ENCODE peak calls at places on chromosomes 16 and 17, in ten cellular contexts. B, Y, M, T, K, W, J, R, V and S are unnamed samples.

GRCh38 chr16:86601356-86601755 is 23.0 kb downstream of the FOXL1 start:
- DNase-seq in B (no peak), Y (no peak), M (no peak), T (no peak), K (no peak), W (no peak), J (no peak), R (no peak), V (no peak), S (no peak)

GRCh38 chr16:57615813-57616212 is 12.6 kb upstream of the ADGRG1 start:
- DNase-seq in B (peak; percentile 27), Y (no peak), M (no peak), T (no peak), K (no peak), W (no peak), J (no peak), R (no peak), V (no peak), S (no peak)

GRCh38 chr17:51366866-51367265 is 106.5 kb downstream of the UTP18 start:
- DNase-seq in B (no peak), Y (no peak), M (no peak), T (no peak), K (no peak), W (no peak), J (no peak), R (no peak), V (no peak), S (no peak)

GRCh38 chr17:81207610-81208581 is 14.9 kb downstream of the CEP131 start:
- DNase-seq in B (no peak), Y (no peak), M (no peak), T (peak; percentile 50), K (no peak), W (no peak), J (no peak), R (no peak), V (peak; percentile 14), S (no peak)

GRCh38 chr17:226108-226772 is 44.8 kb upstream of the DOC2B start:
- DNase-seq in B (peak; percentile 44), Y (no peak), M (no peak), T (no peak), K (no peak), W (no peak), J (no peak), R (no peak), V (no peak), S (no peak)

GRCh38 chr16:49921791-49922456 is 66.0 kb upstream of the ZNF423 start:
- DNase-seq in B (peak; percentile 72), Y (peak; percentile 4), M (peak; percentile 63), T (no peak), K (peak; percentile 36), W (peak; percentile 18), J (peak; percentile 62), R (peak; percentile 79), V (peak; percentile 71), S (peak; percentile 92)

GRCh38 chr17:49708515-49709161 is 874 bp upstream of the SLC35B1 start:
- DNase-seq in B (no peak), Y (no peak), M (no peak), T (no peak), K (no peak), W (no peak), J (no peak), R (no peak), V (no peak), S (no peak)

GRCh38 chr17:63395075-63395815 is 50.9 kb downstream of the CYB561 start:
- DNase-seq in B (no peak), Y (no peak), M (no peak), T (peak; percentile 31), K (peak; percentile 52), W (no peak), J (no peak), R (no peak), V (no peak), S (no peak)

GRCh38 chr17:80838381-80839345 is 153.0 kb upstream of the CHMP6 start:
- DNase-seq in B (no peak), Y (no peak), M (no peak), T (no peak), K (no peak), W (no peak), J (no peak), R (no peak), V (no peak), S (no peak)

GRCh38 chr17:48960834-48961515 is 7.4 kb downstream of the GIP start:
- DNase-seq in B (no peak), Y (no peak), M (no peak), T (no peak), K (no peak), W (no peak), J (no peak), R (no peak), V (no peak), S (no peak)

GRCh38 chr16:69171325-69172095 is 15.5 kb upstream of the SNTB2 start:
- DNase-seq in B (no peak), Y (no peak), M (no peak), T (peak; percentile 93), K (peak; percentile 25), W (no peak), J (no peak), R (no peak), V (no peak), S (peak; percentile 23)

GRCh38 chr17:19386276-19386863 is 620 bp downstream of the MFAP4 start:
- DNase-seq in B (peak; percentile 94), Y (no peak), M (no peak), T (peak; percentile 88), K (peak; percentile 83), W (no peak), J (peak; percentile 53), R (no peak), V (no peak), S (no peak)

GRCh38 chr16:85894266-85894665 is 4.7 kb upstream of the IRF8 start:
- DNase-seq in B (no peak), Y (no peak), M (no peak), T (peak; percentile 37), K (no peak), W (no peak), J (no peak), R (no peak), V (peak; percentile 63), S (no peak)

GRCh38 chr17:2289878-2290478 is 13.6 kb downstream of the SMG6 start:
- DNase-seq in B (no peak), Y (no peak), M (no peak), T (no peak), K (no peak), W (no peak), J (no peak), R (no peak), V (no peak), S (no peak)

GRCh38 chr16:21568502-21569189 is 30.7 kb upstream of the METTL9 start:
- DNase-seq in B (peak; percentile 48), Y (no peak), M (no peak), T (no peak), K (no peak), W (no peak), J (no peak), R (no peak), V (no peak), S (no peak)

GRCh38 chr17:48016112-48016511 is 21.5 kb downstream of the COPZ2 start:
- DNase-seq in B (no peak), Y (no peak), M (no peak), T (no peak), K (no peak), W (no peak), J (no peak), R (no peak), V (no peak), S (no peak)

GRCh38 chr17:36503456-36504155 is 17.1 kb downstream of the ZNHIT3 start:
- DNase-seq in B (no peak), Y (no peak), M (no peak), T (no peak), K (no peak), W (no peak), J (no peak), R (no peak), V (no peak), S (no peak)

GRCh38 chr17:64159051-64159590 is 29.2 kb upstream of the ERN1 start:
- DNase-seq in B (no peak), Y (no peak), M (peak; percentile 56), T (no peak), K (no peak), W (no peak), J (no peak), R (no peak), V (no peak), S (no peak)

GRCh38 chr16:29791845-29792797 is 1.6 kb downstream of the KIF22 start:
- DNase-seq in B (no peak), Y (no peak), M (no peak), T (no peak), K (no peak), W (no peak), J (no peak), R (no peak), V (no peak), S (no peak)